ENCODE peak calls at places on chromosomes 12 and 14, in four cellular contexts. W, F, S and N are unnamed samples.

GRCh38 chr12:69570545-69571399 is 14.5 kb upstream of the CCT2 start:
- DNase-seq in W (no peak), F (peak; percentile 79), S (no peak), N (peak; percentile 68)

GRCh38 chr14:79293482-79293881 is 917.8 kb downstream of the DIO2 start:
- DNase-seq in W (no peak), F (no peak), S (no peak), N (peak; percentile 72)

GRCh38 chr14:34926552-34926951 is 51.4 kb upstream of the BAZ1A start:
- DNase-seq in W (no peak), F (no peak), S (no peak), N (no peak)

GRCh38 chr14:22268875-22269274 is 320.1 kb downstream of the DAD1 start:
- DNase-seq in W (no peak), F (no peak), S (no peak), N (no peak)

GRCh38 chr12:80053048-80053790 is 46.1 kb upstream of the OTOGL start:
- DNase-seq in W (no peak), F (peak; percentile 73), S (peak; percentile 70), N (peak; percentile 93)

GRCh38 chr12:18753481-18754117 is 15.7 kb downstream of the CAPZA3 start:
- DNase-seq in W (no peak), F (no peak), S (no peak), N (no peak)

GRCh38 chr12:117850048-117850447 is 118.7 kb downstream of the KSR2 start:
- DNase-seq in W (no peak), F (no peak), S (no peak), N (no peak)

GRCh38 chr12:124655317-124656213 is 88.2 kb upstream of the NCOR2 start:
- DNase-seq in W (no peak), F (peak; percentile 84), S (peak; percentile 90), N (peak; percentile 91)

GRCh38 chr14:30580616-30581282 is 21.8 kb downstream of the G2E3 start:
- DNase-seq in W (no peak), F (no peak), S (no peak), N (no peak)

GRCh38 chr12:67426067-67426466 is 156.9 kb downstream of the CAND1 start:
- DNase-seq in W (no peak), F (no peak), S (no peak), N (no peak)

GRCh38 chr14:65993996-65994395 is 492.2 kb upstream of the CCDC196 start:
- DNase-seq in W (no peak), F (no peak), S (no peak), N (no peak)

GRCh38 chr12:112096667-112097066 is 11.9 kb downstream of the NAA25 start:
- DNase-seq in W (no peak), F (no peak), S (no peak), N (no peak)

GRCh38 chr12:57547366-57548315 is 649 bp upstream of the DCTN2 start:
- DNase-seq in W (no peak), F (no peak), S (no peak), N (no peak)

GRCh38 chr12:76586764-76587395 is 27.3 kb upstream of the OSBPL8 start:
- DNase-seq in W (no peak), F (peak; percentile 70), S (no peak), N (no peak)

GRCh38 chr14:101408077-101408831 is 153.0 kb upstream of the DIO3 start:
- DNase-seq in W (no peak), F (peak; percentile 21), S (no peak), N (no peak)

GRCh38 chr12:57614178-57614947 is 3.1 kb downstream of the ARHGEF25 start:
- DNase-seq in W (no peak), F (no peak), S (peak; percentile 67), N (peak; percentile 77)

GRCh38 chr12:115859231-115859630 is 418.3 kb downstream of the MED13L start:
- DNase-seq in W (no peak), F (no peak), S (no peak), N (no peak)

GRCh38 chr14:67359319-67359774 is 257 bp downstream of the ATP6V1D start:
- DNase-seq in W (no peak), F (no peak), S (peak; percentile 56), N (peak; percentile 68)

GRCh38 chr12:109731231-109731731 is 17.7 kb downstream of the FAM222A start:
- DNase-seq in W (peak; percentile 15), F (no peak), S (peak; percentile 39), N (peak; percentile 61)

GRCh38 chr12:95201056-95201670 is 16.1 kb downstream of the FGD6 start:
- DNase-seq in W (no peak), F (no peak), S (no peak), N (no peak)

GRCh38 chr14:96037891-96038557 is 1.1 kb upstream of the C14orf132 start:
- DNase-seq in W (no peak), F (no peak), S (no peak), N (peak; percentile 77)

GRCh38 chr12:51028126-51028810 is 2.1 kb upstream of the SLC11A2 start:
- DNase-seq in W (no peak), F (peak; percentile 21), S (no peak), N (no peak)
- TF ChIP-seq CTCF in W (peak; percentile 39), F (peak; percentile 37), S (no peak), N (no peak)

DNA sequence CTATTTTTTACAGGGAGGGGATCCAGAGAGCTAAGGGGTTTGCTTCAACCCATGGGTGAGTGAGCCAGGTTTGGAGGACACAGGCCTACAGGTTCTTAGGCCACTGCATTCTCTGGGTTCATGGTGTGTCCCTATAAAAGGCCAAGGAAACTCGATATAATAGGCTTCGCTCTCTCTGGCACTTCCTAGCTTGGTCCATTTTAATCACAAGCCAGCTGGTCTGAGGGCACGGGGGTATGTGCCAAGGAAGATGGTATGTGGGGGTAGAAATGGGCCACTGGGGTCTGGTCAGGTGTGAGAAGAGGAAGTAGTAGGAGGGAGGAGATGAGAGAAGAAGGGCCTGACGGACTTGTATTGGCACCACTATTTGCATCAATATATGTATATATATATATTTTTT is 4.9 kb downstream of the ETV6 start:
- DNase-seq in W (no peak), F (no peak), S (no peak), N (no peak)
- TF ChIP-seq POLR2A in W (no peak), F (no peak), S (no peak), N (no peak)

DNA sequence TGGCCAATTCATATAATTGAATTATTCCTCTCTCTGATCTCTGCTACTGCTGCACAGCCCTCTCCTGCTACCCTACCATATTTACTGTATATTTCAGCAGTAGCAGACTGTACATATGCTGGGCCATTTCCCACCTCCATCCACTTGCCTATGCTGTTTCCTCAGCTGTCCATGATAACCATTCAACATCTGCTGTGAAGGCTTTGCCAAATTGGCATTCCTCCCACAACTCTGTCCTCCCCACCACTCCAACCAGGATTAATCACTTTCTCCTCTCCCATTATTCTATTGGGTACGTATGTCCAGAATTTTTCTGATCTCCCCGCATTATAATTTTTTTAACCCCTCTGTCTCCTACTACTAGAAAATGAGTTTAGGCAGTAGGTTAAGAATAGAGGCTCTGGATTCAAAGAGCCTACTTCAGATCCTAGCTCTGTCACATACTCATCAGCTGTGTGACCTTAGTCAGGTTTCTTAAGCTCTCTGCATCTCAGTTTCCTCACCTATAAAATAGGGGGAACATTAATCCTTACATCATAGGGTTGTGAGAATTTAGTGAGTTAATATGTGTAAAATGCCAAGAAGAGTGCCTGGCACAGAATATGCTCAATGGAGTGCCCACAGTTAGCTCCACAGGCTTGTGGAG is 123.3 kb downstream of the KICS2 start:
- DNase-seq in W (no peak), F (no peak), S (no peak), N (peak; percentile 75)
- H3K27ac ChIP-seq in W (peak overlapping the region; percentile 72), F (no peak overlapping the region), S (no peak overlapping the region), N (peak overlapping the region; percentile 83)

GRCh38 chr14:103693514-103693913 is 21.7 kb downstream of the XRCC3 start:
- DNase-seq in W (peak; percentile 86), F (no peak), S (no peak), N (no peak)

GRCh38 chr14:103696027-103696402 is 19.2 kb downstream of the XRCC3 start:
- DNase-seq in W (no peak), F (no peak), S (no peak), N (no peak)

GRCh38 chr14:103695331-103696026 is 19.8 kb downstream of the XRCC3 start:
- DNase-seq in W (no peak), F (no peak), S (no peak), N (no peak)

GRCh38 chr14:103692871-103693270 is 22.4 kb downstream of the XRCC3 start:
- DNase-seq in W (no peak), F (no peak), S (no peak), N (no peak)

GRCh38 chr14:103694572-103695026 is 20.7 kb downstream of the XRCC3 start:
- DNase-seq in W (no peak), F (no peak), S (no peak), N (no peak)
- TF ChIP-seq CTCF in W (no peak), F (no peak), S (no peak), N (no peak)

GRCh38 chr14:75278422-75279152 is at the start of gene FOS:
- DNase-seq in W (peak; percentile 92), F (peak; percentile 96), S (peak; percentile 94), N (peak; percentile 98)

GRCh38 chr14:75277000-75277795 is 1.4 kb upstream of the FOS start:
- DNase-seq in W (peak; percentile 91), F (peak; percentile 88), S (peak; percentile 95), N (peak; percentile 98)

GRCh38 chr14:75279739-75280447 is 1.3 kb downstream of the FOS start:
- DNase-seq in W (no peak), F (no peak), S (peak; percentile 64), N (peak; percentile 82)

GRCh38 chr14:75279153-75279738 is 618 bp downstream of the FOS start:
- DNase-seq in W (no peak), F (peak; percentile 64), S (peak; percentile 82), N (peak; percentile 94)

DNA sequence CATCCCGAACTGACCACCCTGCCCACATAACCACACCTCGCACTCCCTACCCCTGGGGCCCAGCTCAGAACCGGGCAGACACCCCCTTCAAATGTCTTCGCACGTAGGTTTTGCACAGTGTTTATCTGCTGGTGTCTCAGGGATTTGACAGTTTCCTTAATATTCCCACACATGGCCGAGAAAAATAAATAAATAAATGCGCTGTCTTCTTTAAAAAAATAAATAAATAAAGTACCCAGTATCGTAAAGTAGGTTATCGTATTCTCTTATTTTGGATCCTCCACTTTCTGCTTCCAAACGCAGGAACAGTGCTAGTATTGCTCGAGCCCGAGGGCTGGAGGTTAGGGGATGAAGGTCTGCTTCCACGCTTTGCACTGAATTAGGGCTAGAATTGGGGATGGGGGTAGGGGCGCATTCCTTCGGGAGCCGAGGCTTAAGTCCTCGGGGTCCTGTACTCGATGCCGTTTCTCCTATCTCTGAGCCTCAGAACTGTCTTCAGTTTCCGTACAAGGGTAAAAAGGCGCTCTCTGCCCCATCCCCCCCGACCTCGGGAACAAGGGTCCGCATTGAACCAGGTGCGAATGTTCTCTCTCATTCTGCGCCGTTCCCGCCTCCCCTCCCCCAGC is 719 bp upstream of the FOS start:
- DNase-seq in W (no peak), F (no peak), S (no peak), N (no peak)
- TF ChIP-seq POLR2A in W (no peak), F (peak; percentile 2), S (no peak), N (no peak)

GRCh38 chr12:47610847-47611246 is 95.0 kb downstream of the RPAP3 start:
- DNase-seq in W (no peak), F (no peak), S (no peak), N (no peak)
- H3K27ac ChIP-seq in W (no peak overlapping the region), F (no peak overlapping the region), S (no peak overlapping the region), N (no peak overlapping the region)

GRCh38 chr14:103105580-103106168 is 11.1 kb downstream of the EXOC3L4 start:
- DNase-seq in W (no peak), F (no peak), S (no peak), N (no peak)
- TF ChIP-seq CTCF in W (no peak), F (no peak), S (no peak), N (no peak)

DNA sequence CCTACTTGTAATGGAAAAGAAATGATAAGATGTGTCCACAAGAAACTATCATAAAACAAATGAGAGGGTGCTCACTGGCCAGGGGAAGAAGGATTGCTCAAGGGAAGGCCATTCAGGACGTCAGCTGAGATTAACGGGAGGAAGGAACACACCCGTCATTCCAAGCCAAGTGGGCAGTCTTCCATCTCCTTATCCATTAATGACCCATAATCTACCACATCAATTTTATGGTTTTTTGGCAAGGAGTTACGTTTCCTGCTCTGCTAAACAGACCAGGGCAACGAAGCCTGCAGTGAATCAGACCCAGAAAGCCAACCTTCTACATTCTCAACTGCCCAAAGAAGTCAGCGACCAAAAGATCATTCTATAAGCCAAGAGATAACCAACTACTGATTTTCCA is 25.1 kb downstream of the PRKAB1 start:
- DNase-seq in W (no peak), F (peak; percentile 39), S (no peak), N (no peak)
- TF ChIP-seq POLR2A in W (no peak), F (no peak), S (no peak), N (no peak)